ENCODE peak calls at places on chromosomes 3 and 15, in six cellular contexts. B is GM12878, A is IMR-90, X is NT2/D1, Y is endodermal cell, D is PC-3. S is an unnamed sample. For H3K4me1, the result is how much of the 10 kb centered on the place peaks cover.

GRCh38 chr3:87000940-87001339 is 10.0 kb upstream of the VGLL3 start:
- DNase-seq in B (no peak), A (no peak), X (no peak), Y (no peak), D (no peak), S (no peak)

GRCh38 chr3:53286727-53287412 is 31.0 kb upstream of the TKT start:
- DNase-seq in B (no peak), A (peak), X (peak), Y (peak), D (no peak), S (peak)

GRCh38 chr3:66593978-66594377 is 93.2 kb upstream of the LRIG1 start:
- DNase-seq in B (no peak), A (peak), X (no peak), Y (no peak), D (peak), S (peak)

GRCh38 chr3:55085231-55085630 is 157.4 kb upstream of the LRTM1 start:
- DNase-seq in B (no peak), A (no peak), X (no peak), Y (no peak), D (no peak), S (no peak)

GRCh38 chr3:186287723-186288122 is 74.3 kb downstream of the DGKG start:
- DNase-seq in B (no peak), A (peak), X (no peak), Y (no peak), D (peak), S (peak)

GRCh38 chr3:101898752-101899169 is 49.4 kb downstream of the NFKBIZ start:
- DNase-seq in B (peak), A (no peak), X (no peak), Y (no peak), D (no peak), S (no peak)

GRCh38 chr15:91922701-91923279 is 69.3 kb downstream of the SLCO3A1 start:
- DNase-seq in B (no peak), A (no peak), X (no peak), Y (peak), D (no peak), S (no peak)

GRCh38 chr3:45776611-45777010 is 19.7 kb downstream of the SLC6A20 start:
- DNase-seq in B (no peak), A (no peak), X (peak), Y (peak), D (no peak), S (no peak)

GRCh38 chr15:31439328-31439727 is 112.7 kb downstream of the KLF13 start:
- DNase-seq in B (no peak), A (no peak), X (no peak), Y (peak), D (peak), S (no peak)

GRCh38 chr15:87207945-87208580 is 1048.5 kb downstream of the NTRK3 start:
- DNase-seq in B (no peak), A (peak), X (no peak), Y (no peak), D (peak), S (peak)

GRCh38 chr15:73626072-73626471 is 7.1 kb downstream of the NPTN start:
- DNase-seq in B (no peak), A (no peak), X (no peak), Y (no peak), D (peak), S (peak)

GRCh38 chr3:37554364-37554763 is 307.3 kb upstream of the CTDSPL start:
- DNase-seq in B (no peak), A (no peak), X (no peak), Y (peak), D (peak), S (no peak)

GRCh38 chr3:118618247-118619040 is 416.2 kb downstream of the IGSF11 start:
- DNase-seq in B (no peak), A (no peak), X (no peak), Y (no peak), D (peak), S (no peak)

GRCh38 chr3:45479627-45480026 is 91.3 kb downstream of the LARS2 start:
- DNase-seq in B (no peak), A (peak), X (no peak), Y (no peak), D (peak), S (peak)

GRCh38 chr3:16906679-16907078 is 21.9 kb downstream of the PLCL2 start:
- DNase-seq in B (no peak), A (peak), X (no peak), Y (no peak), D (peak), S (peak)

GRCh38 chr15:81710328-81710727 is 335.5 kb downstream of the MEX3B start:
- DNase-seq in B (no peak), A (no peak), X (no peak), Y (no peak), D (no peak), S (no peak)

GRCh38 chr3:90145094-90145810 is 1037.8 kb downstream of the EPHA3 start:
- DNase-seq in B (no peak), A (no peak), X (no peak), Y (no peak), D (peak), S (peak)

GRCh38 chr3:175329373-175329772 is 470.2 kb downstream of the NAALADL2 start:
- DNase-seq in B (no peak), A (no peak), X (no peak), Y (no peak), D (no peak), S (no peak)

GRCh38 chr3:188772886-188773285 is 398.9 kb upstream of the TPRG1 start:
- DNase-seq in B (no peak), A (peak), X (no peak), Y (no peak), D (peak), S (peak)

GRCh38 chr15:81981888-81982287 is 63.9 kb downstream of the MEX3B start:
- DNase-seq in B (no peak), A (no peak), X (no peak), Y (no peak), D (no peak), S (no peak)

GRCh38 chr3:187802928-187803259 is 57.6 kb upstream of the BCL6 start:
- DNase-seq in B (peak), A (no peak), X (no peak), Y (no peak), D (no peak), S (no peak)

GRCh38 chr15:76181705-76182107 is 121.9 kb downstream of the TMEM266 start:
- DNase-seq in B (peak), A (no peak), X (no peak), Y (no peak), D (no peak), S (no peak)

GRCh38 chr3:139759470-139759869 is 81.7 kb upstream of the NMNAT3 start:
- DNase-seq in B (no peak), A (no peak), X (no peak), Y (no peak), D (no peak), S (peak)

GRCh38 chr15:48062476-48062875 is 58.3 kb upstream of the SLC24A5 start:
- DNase-seq in B (no peak), A (peak), X (no peak), Y (peak), D (peak), S (peak)

GRCh38 chr3:106103383-106103782 is 234.6 kb upstream of the CBLB start:
- DNase-seq in B (no peak), A (no peak), X (no peak), Y (no peak), D (no peak), S (no peak)

GRCh38 chr15:82680200-82681102 is 29.2 kb downstream of the AP3B2 start:
- DNase-seq in B (no peak), A (no peak), X (peak), Y (peak), D (peak), S (no peak)

GRCh38 chr15:39628821-39629220 is 47.9 kb downstream of the THBS1 start:
- DNase-seq in B (no peak), A (peak), X (no peak), Y (no peak), D (no peak), S (no peak)

GRCh38 chr3:132164469-132165092 is 129.8 kb upstream of the CPNE4 start:
- DNase-seq in B (no peak), A (peak), X (no peak), Y (no peak), D (peak), S (no peak)

GRCh38 chr15:65189102-65189740 is 4.1 kb upstream of the CLPX start:
- DNase-seq in B (no peak), A (peak), X (peak), Y (peak), D (peak), S (peak)

GRCh38 chr15:69610264-69610663 is 157.6 kb downstream of the RPLP1 start:
- DNase-seq in B (no peak), A (no peak), X (no peak), Y (peak), D (no peak), S (peak)

GRCh38 chr3:23992051-23992628 is 47.1 kb downstream of the NR1D2 start:
- DNase-seq in B (no peak), A (peak), X (no peak), Y (no peak), D (peak), S (no peak)

GRCh38 chr3:75329713-75330112 is 334.4 kb upstream of the FRG2C start:
- DNase-seq in B (no peak), A (no peak), X (no peak), Y (no peak), D (no peak), S (no peak)

GRCh38 chr3:195149292-195149691 is 121.7 kb downstream of the XXYLT1 start:
- DNase-seq in B (no peak), A (no peak), X (no peak), Y (no peak), D (no peak), S (no peak)
- H3K9ac ChIP-seq in B (peak), A (peak), X (no peak), Y (no peak), D (no peak), S (no peak)

GRCh38 chr15:41495736-41496599 is 2.3 kb downstream of the ITPKA start:
- DNase-seq in B (no peak), A (no peak), X (no peak), Y (peak), D (no peak), S (no peak)

GRCh38 chr15:41494190-41494921 is 682 bp downstream of the ITPKA start:
- DNase-seq in B (no peak), A (no peak), X (no peak), Y (peak), D (peak), S (peak)

GRCh38 chr15:41493205-41493901 is at the start of gene ITPKA:
- DNase-seq in B (peak), A (peak), X (no peak), Y (peak), D (peak), S (peak)

GRCh38 chr15:41493902-41494189 is 172 bp downstream of the ITPKA start:
- DNase-seq in B (no peak), A (no peak), X (no peak), Y (no peak), D (no peak), S (no peak)

GRCh38 chr15:41494922-41495735 is 1.5 kb downstream of the ITPKA start:
- DNase-seq in B (no peak), A (no peak), X (no peak), Y (peak), D (no peak), S (no peak)
- H3K4me3 ChIP-seq in B (peak), A (no peak), X (peak), Y (no peak), D (no peak), S (no peak)

GRCh38 chr15:85405467-85405866 is 25.1 kb downstream of the AKAP13 start:
- DNase-seq in B (no peak), A (no peak), X (no peak), Y (no peak), D (no peak), S (no peak)
- H3K4me1 ChIP-seq in B (half or more), A (under half), X (under half), Y (under half), D (under half), S (half or more)

GRCh38 chr3:29643034-29643425 is 362.2 kb downstream of the RBMS3 start:
- DNase-seq in B (no peak), A (no peak), X (no peak), Y (no peak), D (no peak), S (no peak)
- H3K9ac ChIP-seq in B (no peak), A (no peak), X (no peak), Y (no peak), D (no peak), S (peak)

DNA sequence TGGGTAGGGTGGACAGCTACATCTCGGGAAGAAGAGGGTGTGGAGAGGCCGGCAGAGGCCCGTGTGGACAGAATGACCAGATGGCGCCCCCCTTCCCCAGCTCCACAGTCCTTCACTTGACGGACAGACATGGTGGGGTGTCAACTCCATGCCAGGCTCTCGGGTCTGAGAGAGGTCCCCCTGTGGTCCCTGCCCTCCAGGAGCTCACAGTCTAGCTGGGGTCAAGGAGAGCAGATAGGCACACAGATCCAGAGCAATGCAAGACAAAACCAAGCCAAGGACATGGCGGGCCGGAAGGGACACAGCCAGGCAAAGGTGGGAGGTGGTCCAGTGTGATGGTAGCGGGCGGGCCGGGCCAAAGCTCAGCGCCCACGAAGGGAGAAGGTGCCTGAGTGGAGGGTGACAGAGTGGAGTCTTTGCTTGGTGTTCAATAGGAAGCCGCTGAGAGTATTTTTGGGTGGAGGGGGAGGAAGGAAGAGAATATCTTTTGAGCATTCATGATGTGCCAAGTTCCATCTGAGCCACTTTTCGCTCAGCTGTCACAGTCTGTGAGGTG is 72.1 kb upstream of the SEC13 start:
- DNase-seq in B (no peak), A (no peak), X (no peak), Y (no peak), D (no peak), S (no peak)
- H3K4me3 ChIP-seq in B (no peak), A (no peak), X (no peak), Y (no peak), D (no peak), S (no peak)

GRCh38 chr3:191340976-191341375 is 10.7 kb upstream of the UTS2B start:
- DNase-seq in B (no peak), A (no peak), X (no peak), Y (no peak), D (no peak), S (no peak)
- H3K4me1 ChIP-seq in B (under half), A (under half), X (under half), Y (under half), D (half or more), S (half or more)

DNA sequence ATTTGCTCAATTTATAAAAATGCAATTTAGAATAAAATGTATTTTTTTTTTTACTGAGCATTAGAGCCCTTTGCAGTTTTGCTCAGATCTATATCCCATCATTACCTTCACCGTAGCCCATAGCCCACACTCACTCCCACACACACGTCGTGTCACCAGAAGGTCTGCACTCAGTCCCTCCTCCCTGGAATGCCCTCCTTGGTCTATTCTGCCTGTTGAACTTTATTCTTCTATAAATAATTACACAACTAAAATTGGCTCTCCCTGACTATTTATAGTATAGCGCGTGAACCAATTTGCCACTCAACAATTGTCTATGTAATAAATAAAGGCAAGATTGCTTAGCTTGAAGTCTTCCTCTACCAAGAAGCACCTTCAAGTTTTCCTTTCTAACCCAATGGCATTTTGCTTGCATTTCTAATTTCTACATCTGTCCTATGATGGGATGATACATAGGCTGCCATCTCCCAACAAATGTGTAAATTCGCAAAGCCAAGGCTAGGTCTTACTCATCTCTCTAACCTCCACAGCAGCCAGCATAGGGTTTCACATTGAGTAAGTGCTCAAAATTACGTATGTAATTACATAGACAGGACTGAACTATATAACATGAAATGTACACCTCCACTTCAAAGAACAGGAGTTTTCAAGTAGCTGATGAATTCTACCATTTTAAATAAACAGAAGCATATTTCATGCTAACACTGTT is 172.0 kb upstream of the HES1 start:
- DNase-seq in B (peak), A (no peak), X (no peak), Y (no peak), D (no peak), S (no peak)
- H3K9ac ChIP-seq in B (no peak), A (no peak), X (no peak), Y (no peak), D (no peak), S (no peak)

GRCh38 chr3:119660474-119661150 is at the start of gene POPDC2:
- DNase-seq in B (no peak), A (no peak), X (no peak), Y (no peak), D (no peak), S (no peak)
- H3K4me3 ChIP-seq in B (no peak), A (no peak), X (no peak), Y (no peak), D (no peak), S (no peak)